ENCODE peak calls at places on chromosomes 12 and 14, in eight cellular contexts. One of them, this sample, is unnamed.

GRCh38 chr14:79342942-79343341 is 868.4 kb downstream of the DIO2 start:
- DNase-seq in G401: no peak
- DNase-seq in activated CD4-positive, alpha-beta T cell treated with anti-CD3 and anti-CD28 coated beads for 1 hour: no peak
- DNase-seq in activated CD8-positive, alpha-beta memory T cell treated with anti-CD3 and anti-CD28 coated beads for 4 hours: no peak
- DNase-seq in activated B cell treated with CpG ODN at 0.5 μM for 24 hours: no peak
- DNase-seq in A673: no peak
- DNase-seq in skeletal muscle cell: no peak
- DNase-seq in germinal center: no peak
- DNase-seq in this sample: no peak

GRCh38 chr12:70733385-70733784 is 96.2 kb upstream of the PTPRB start:
- DNase-seq in G401: peak
- DNase-seq in activated CD4-positive, alpha-beta T cell treated with anti-CD3 and anti-CD28 coated beads for 1 hour: no peak
- DNase-seq in activated CD8-positive, alpha-beta memory T cell treated with anti-CD3 and anti-CD28 coated beads for 4 hours: no peak
- DNase-seq in activated B cell treated with CpG ODN at 0.5 μM for 24 hours: no peak
- DNase-seq in A673: peak
- DNase-seq in skeletal muscle cell: peak
- DNase-seq in germinal center: peak
- DNase-seq in this sample: peak

GRCh38 chr12:75909714-75910451 is 121.7 kb downstream of the PHLDA1 start:
- DNase-seq in G401: no peak
- DNase-seq in activated CD4-positive, alpha-beta T cell treated with anti-CD3 and anti-CD28 coated beads for 1 hour: no peak
- DNase-seq in activated CD8-positive, alpha-beta memory T cell treated with anti-CD3 and anti-CD28 coated beads for 4 hours: no peak
- DNase-seq in activated B cell treated with CpG ODN at 0.5 μM for 24 hours: no peak
- DNase-seq in A673: no peak
- DNase-seq in skeletal muscle cell: no peak
- DNase-seq in germinal center: no peak
- DNase-seq in this sample: no peak

GRCh38 chr12:39626033-39626814 is 6.6 kb upstream of the ABCD2 start:
- DNase-seq in G401: no peak
- DNase-seq in activated CD4-positive, alpha-beta T cell treated with anti-CD3 and anti-CD28 coated beads for 1 hour: no peak
- DNase-seq in activated CD8-positive, alpha-beta memory T cell treated with anti-CD3 and anti-CD28 coated beads for 4 hours: no peak
- DNase-seq in activated B cell treated with CpG ODN at 0.5 μM for 24 hours: no peak
- DNase-seq in A673: no peak
- DNase-seq in skeletal muscle cell: no peak
- DNase-seq in germinal center: no peak
- DNase-seq in this sample: no peak

GRCh38 chr12:124286946-124287345 is 7.9 kb upstream of the RFLNA start:
- DNase-seq in G401: no peak
- DNase-seq in activated CD4-positive, alpha-beta T cell treated with anti-CD3 and anti-CD28 coated beads for 1 hour: no peak
- DNase-seq in activated CD8-positive, alpha-beta memory T cell treated with anti-CD3 and anti-CD28 coated beads for 4 hours: no peak
- DNase-seq in activated B cell treated with CpG ODN at 0.5 μM for 24 hours: no peak
- DNase-seq in A673: no peak
- DNase-seq in skeletal muscle cell: no peak
- DNase-seq in germinal center: no peak
- DNase-seq in this sample: no peak

GRCh38 chr12:27344246-27344645 is 11.6 kb downstream of the BMAL2 start:
- DNase-seq in G401: peak
- DNase-seq in activated CD4-positive, alpha-beta T cell treated with anti-CD3 and anti-CD28 coated beads for 1 hour: no peak
- DNase-seq in activated CD8-positive, alpha-beta memory T cell treated with anti-CD3 and anti-CD28 coated beads for 4 hours: no peak
- DNase-seq in activated B cell treated with CpG ODN at 0.5 μM for 24 hours: no peak
- DNase-seq in A673: no peak
- DNase-seq in skeletal muscle cell: no peak
- DNase-seq in germinal center: no peak
- DNase-seq in this sample: no peak

GRCh38 chr12:48044396-48044795 is 40.1 kb upstream of the COL2A1 start:
- DNase-seq in G401: no peak
- DNase-seq in activated CD4-positive, alpha-beta T cell treated with anti-CD3 and anti-CD28 coated beads for 1 hour: no peak
- DNase-seq in activated CD8-positive, alpha-beta memory T cell treated with anti-CD3 and anti-CD28 coated beads for 4 hours: no peak
- DNase-seq in activated B cell treated with CpG ODN at 0.5 μM for 24 hours: no peak
- DNase-seq in A673: no peak
- DNase-seq in skeletal muscle cell: no peak
- DNase-seq in germinal center: no peak
- DNase-seq in this sample: no peak

GRCh38 chr12:50505386-50505827 is 622 bp downstream of the DIP2B start:
- DNase-seq in G401: peak
- DNase-seq in activated CD4-positive, alpha-beta T cell treated with anti-CD3 and anti-CD28 coated beads for 1 hour: peak
- DNase-seq in activated CD8-positive, alpha-beta memory T cell treated with anti-CD3 and anti-CD28 coated beads for 4 hours: peak
- DNase-seq in activated B cell treated with CpG ODN at 0.5 μM for 24 hours: no peak
- DNase-seq in A673: peak
- DNase-seq in skeletal muscle cell: no peak
- DNase-seq in germinal center: peak
- DNase-seq in this sample: no peak

GRCh38 chr12:123478762-123479161 is 20.8 kb downstream of the SNRNP35 start:
- DNase-seq in G401: no peak
- DNase-seq in activated CD4-positive, alpha-beta T cell treated with anti-CD3 and anti-CD28 coated beads for 1 hour: no peak
- DNase-seq in activated CD8-positive, alpha-beta memory T cell treated with anti-CD3 and anti-CD28 coated beads for 4 hours: no peak
- DNase-seq in activated B cell treated with CpG ODN at 0.5 μM for 24 hours: no peak
- DNase-seq in A673: no peak
- DNase-seq in skeletal muscle cell: no peak
- DNase-seq in germinal center: no peak
- DNase-seq in this sample: no peak

GRCh38 chr12:46261658-46262057 is 7.2 kb downstream of the SLC38A1 start:
- DNase-seq in G401: no peak
- DNase-seq in activated CD4-positive, alpha-beta T cell treated with anti-CD3 and anti-CD28 coated beads for 1 hour: no peak
- DNase-seq in activated CD8-positive, alpha-beta memory T cell treated with anti-CD3 and anti-CD28 coated beads for 4 hours: no peak
- DNase-seq in activated B cell treated with CpG ODN at 0.5 μM for 24 hours: no peak
- DNase-seq in A673: no peak
- DNase-seq in skeletal muscle cell: no peak
- DNase-seq in germinal center: no peak
- DNase-seq in this sample: no peak

GRCh38 chr12:90622431-90622830 is 332.5 kb downstream of the CCER1 start:
- DNase-seq in G401: no peak
- DNase-seq in activated CD4-positive, alpha-beta T cell treated with anti-CD3 and anti-CD28 coated beads for 1 hour: no peak
- DNase-seq in activated CD8-positive, alpha-beta memory T cell treated with anti-CD3 and anti-CD28 coated beads for 4 hours: no peak
- DNase-seq in activated B cell treated with CpG ODN at 0.5 μM for 24 hours: no peak
- DNase-seq in A673: no peak
- DNase-seq in skeletal muscle cell: peak
- DNase-seq in germinal center: no peak
- DNase-seq in this sample: no peak

GRCh38 chr12:68317047-68317667 is 15.0 kb downstream of the MDM1 start:
- DNase-seq in G401: peak
- DNase-seq in activated CD4-positive, alpha-beta T cell treated with anti-CD3 and anti-CD28 coated beads for 1 hour: no peak
- DNase-seq in activated CD8-positive, alpha-beta memory T cell treated with anti-CD3 and anti-CD28 coated beads for 4 hours: no peak
- DNase-seq in activated B cell treated with CpG ODN at 0.5 μM for 24 hours: no peak
- DNase-seq in A673: peak
- DNase-seq in skeletal muscle cell: no peak
- DNase-seq in germinal center: peak
- DNase-seq in this sample: no peak